ENCODE peak calls at places on chromosome 17, in five cellular contexts. U, R, Q, K and I are unnamed samples.

GRCh38 chr17:49861150-49861884 is 13.4 kb upstream of the TAC4 start:
- DNase-seq in K (peak; percentile 19), R (peak; percentile 68), U (peak; percentile 25), Q (peak; percentile 14), I (peak; percentile 38)

GRCh38 chr17:14792751-14793150 is 472.4 kb downstream of the PMP22 start:
- DNase-seq in R (no peak), Q (no peak), K (no peak), U (peak; percentile 8), I (no peak)

GRCh38 chr17:64653985-64654355 is 8.1 kb downstream of the SMURF2 start:
- DNase-seq in K (no peak), U (no peak), Q (no peak), R (no peak), I (no peak)

GRCh38 chr17:17545031-17545820 is 46.3 kb downstream of the PEMT start:
- DNase-seq in Q (no peak), U (peak; percentile 73), K (peak; percentile 40), R (no peak), I (peak; percentile 63)

GRCh38 chr17:63029520-63029919 is 63.5 kb downstream of the TANC2 start:
- DNase-seq in Q (no peak), K (peak; percentile 25), R (no peak), U (peak; percentile 85), I (peak; percentile 60)

GRCh38 chr17:33115957-33116680 is 124.5 kb downstream of the SPACA3 start:
- DNase-seq in K (no peak), U (no peak), Q (no peak), R (no peak), I (no peak)

GRCh38 chr17:4592240-4593005 is 8.1 kb downstream of the SMTNL2 start:
- DNase-seq in R (no peak), Q (no peak), K (no peak), U (no peak), I (no peak)

GRCh38 chr17:82962163-82962720 is 117.2 kb upstream of the METRNL start:
- DNase-seq in R (no peak), K (no peak), U (peak; percentile 13), Q (no peak), I (no peak)

GRCh38 chr17:12927001-12927400 is 90.8 kb downstream of the ELAC2 start:
- DNase-seq in K (no peak), U (no peak), R (no peak), Q (no peak), I (peak; percentile 2)

GRCh38 chr17:49587366-49588073 is 11.8 kb downstream of the NXPH3 start:
- DNase-seq in R (no peak), K (no peak), Q (no peak), U (no peak), I (no peak)

GRCh38 chr17:3929181-3929580 is 12.9 kb upstream of the P2RX1 start:
- DNase-seq in Q (no peak), U (no peak), K (no peak), R (no peak), I (no peak)

GRCh38 chr17:53722407-53722806 is 100.3 kb upstream of the KIF2B start:
- DNase-seq in K (peak; percentile 92), Q (no peak), U (peak; percentile 100), R (no peak), I (peak; percentile 57)

GRCh38 chr17:46782250-46782953 is 36.1 kb downstream of the WNT3 start:
- DNase-seq in K (no peak), R (peak; percentile 77), U (no peak), Q (no peak), I (peak; percentile 58)

GRCh38 chr17:80414508-80414802 is 512 bp upstream of the ENDOV start:
- DNase-seq in R (no peak), Q (no peak), U (peak; percentile 14), K (no peak), I (peak; percentile 21)
- TF ChIP-seq CTCF in R (no peak), Q (no peak), U (no peak), K (peak; percentile 20), I (peak; percentile 16)

GRCh38 chr17:81386141-81386645 is 9.1 kb upstream of the BAHCC1 start:
- DNase-seq in R (peak; percentile 62), K (no peak), U (peak; percentile 13), Q (no peak), I (no peak)
- H3K4me3 ChIP-seq in R (peak overlapping the region; percentile 57), K (peak overlapping the region; percentile 9), U (no peak overlapping the region), Q (no peak overlapping the region), I (peak overlapping the region; percentile 74)

GRCh38 chr17:67649891-67650290 is 67.8 kb upstream of the NOL11 start:
- DNase-seq in R (peak; percentile 43), U (peak; percentile 45), Q (no peak), K (no peak), I (no peak)
- TF ChIP-seq CTCF in R (no peak), U (no peak), Q (no peak), K (no peak), I (no peak)

GRCh38 chr17:35001549-35001948 is 21.2 kb downstream of the LIG3 start:
- DNase-seq in K (no peak), U (no peak), Q (no peak), R (no peak), I (no peak)
- H3K4me3 ChIP-seq in K (no peak overlapping the region), U (no peak overlapping the region), Q (no peak overlapping the region), R (no peak overlapping the region), I (no peak overlapping the region)

GRCh38 chr17:73340093-73340596 is 28.3 kb upstream of the CDC42EP4 start:
- DNase-seq in K (peak; percentile 90), U (peak; percentile 91), R (no peak), Q (no peak), I (peak; percentile 93)
- TF ChIP-seq CTCF in K (peak; percentile 61), U (peak; percentile 60), R (no peak), Q (no peak), I (peak; percentile 49)

DNA sequence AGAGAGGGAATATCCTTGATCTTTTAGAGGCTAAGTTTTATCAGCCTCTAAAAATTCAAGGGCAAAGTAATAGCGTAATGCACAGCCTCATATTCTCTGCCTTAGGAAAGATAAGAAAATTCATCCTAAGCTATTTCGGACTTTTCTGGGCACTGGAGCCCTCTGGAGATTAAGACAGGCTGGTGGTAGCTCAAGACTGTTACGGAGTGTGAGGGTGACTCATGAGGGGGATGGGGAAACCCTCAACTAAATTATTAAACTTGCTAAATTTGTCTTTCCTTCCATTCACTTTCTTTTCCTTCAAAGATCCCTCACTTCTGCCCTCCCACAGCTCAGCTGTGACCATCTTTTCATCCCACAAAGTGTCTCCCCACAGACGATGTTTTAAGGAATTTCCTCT is 73.3 kb downstream of the RPH3AL start:
- DNase-seq in Q (no peak), K (no peak), U (no peak), R (no peak), I (no peak)
- H3K4me3 ChIP-seq in Q (no peak overlapping the region), K (no peak overlapping the region), U (no peak overlapping the region), R (no peak overlapping the region), I (no peak overlapping the region)

GRCh38 chr17:40616592-40616991 is 31.0 kb downstream of the SMARCE1 start:
- DNase-seq in R (no peak), Q (no peak), U (no peak), K (no peak), I (no peak)

GRCh38 chr17:40618754-40619625 is 28.6 kb downstream of the SMARCE1 start:
- DNase-seq in U (no peak), R (no peak), K (no peak), Q (no peak), I (no peak)

GRCh38 chr17:40615989-40616476 is 31.6 kb downstream of the SMARCE1 start:
- DNase-seq in R (no peak), Q (no peak), K (no peak), U (no peak), I (no peak)

GRCh38 chr17:40615295-40615988 is 32.2 kb downstream of the SMARCE1 start:
- DNase-seq in Q (no peak), U (peak; percentile 35), K (peak; percentile 22), R (peak; percentile 85), I (peak; percentile 73)

GRCh38 chr17:40617678-40618240 is 29.9 kb downstream of the SMARCE1 start:
- DNase-seq in R (peak; percentile 50), U (no peak), K (no peak), Q (no peak), I (no peak)
- TF ChIP-seq CTCF in R (no peak), U (no peak), K (no peak), Q (no peak), I (no peak)